ENCODE peak calls at places on chromosomes 3 and 15, in six cellular contexts. V is Calu3; O is type B pancreatic cell; J is activated naive CD8-positive, alpha-beta T cell treated with anti-CD3 and anti-CD28 coated beads for 36 hours; Y is left colon; S is stimulated activated CD8-positive, alpha-beta memory T cell treated with anti-CD3 and anti-CD28 coated beads, Interleukin-15, amount 100 ng/mL, for 4 hours. A is an unnamed sample.

GRCh38 chr15:93428135-93428534 is 339.1 kb upstream of the RGMA start:
- DNase-seq in V (peak), O (no peak), J (no peak), Y (no peak), S (no peak), A (no peak)

GRCh38 chr15:49895337-49896223 is 223.5 kb downstream of the ATP8B4 start:
- DNase-seq in V (no peak), O (no peak), J (no peak), Y (no peak), S (no peak), A (no peak)

GRCh38 chr3:81761904-81762565 is 590 bp upstream of the GBE1 start:
- DNase-seq in V (no peak), O (no peak), J (no peak), Y (no peak), S (no peak), A (no peak)

GRCh38 chr3:138332472-138333073 is 2.9 kb upstream of the NME9 start:
- DNase-seq in V (no peak), O (no peak), J (no peak), Y (no peak), S (no peak), A (no peak)

GRCh38 chr15:90915808-90916440 is 12.8 kb downstream of the MAN2A2 start:
- DNase-seq in V (no peak), O (no peak), J (no peak), Y (peak), S (no peak), A (no peak)

GRCh38 chr3:163951397-163951987 is 1126.8 kb downstream of the SI start:
- DNase-seq in V (no peak), O (no peak), J (no peak), Y (no peak), S (no peak), A (no peak)

GRCh38 chr3:94004301-94004910 is 24.0 kb downstream of the STX19 start:
- DNase-seq in V (no peak), O (no peak), J (no peak), Y (no peak), S (no peak), A (no peak)

GRCh38 chr3:131402391-131403039 is 20.9 kb downstream of the NUDT16 start:
- DNase-seq in V (no peak), O (no peak), J (no peak), Y (no peak), S (no peak), A (no peak)

GRCh38 chr15:33636234-33636633 is 325.5 kb downstream of the RYR3 start:
- DNase-seq in V (no peak), O (no peak), J (no peak), Y (no peak), S (no peak), A (no peak)

GRCh38 chr3:106296111-106296510 is 427.3 kb upstream of the CBLB start:
- DNase-seq in V (no peak), O (no peak), J (no peak), Y (no peak), S (no peak), A (no peak)

A was measured in osteocyte.